ENCODE peak calls at places on chromosomes 11 and 22, in seven cellular contexts. One of them, this sample, is unnamed.

GRCh38 chr11:114397349-114397982 is 2.8 kb downstream of the C11orf71 start:
- DNase-seq in stimulated activated CD4-positive, alpha-beta T cell treated with anti-CD3 and anti-CD28 coated beads, Interleukin-4, amount 100 ng/mL, for 1 hour: no peak
- DNase-seq in NCI-H526 treated with DMSO at 0.1 percent for 48 hours: no peak
- DNase-seq in hypothalamus: no peak
- DNase-seq in A549: no peak
- DNase-seq in uterus: no peak
- DNase-seq in mucosa of gallbladder: no peak
- DNase-seq in this sample: no peak

GRCh38 chr11:86068138-86068861 is 584 bp downstream of the PICALM start:
- DNase-seq in stimulated activated CD4-positive, alpha-beta T cell treated with anti-CD3 and anti-CD28 coated beads, Interleukin-4, amount 100 ng/mL, for 1 hour: peak; percentile 47
- DNase-seq in NCI-H526 treated with DMSO at 0.1 percent for 48 hours: peak; percentile 54
- DNase-seq in hypothalamus: peak; percentile 51
- DNase-seq in A549: peak; percentile 33
- DNase-seq in uterus: no peak
- DNase-seq in mucosa of gallbladder: peak; percentile 23
- DNase-seq in this sample: peak; percentile 51

GRCh38 chr22:27501191-27501936 is 300.2 kb downstream of the MN1 start:
- DNase-seq in stimulated activated CD4-positive, alpha-beta T cell treated with anti-CD3 and anti-CD28 coated beads, Interleukin-4, amount 100 ng/mL, for 1 hour: no peak
- DNase-seq in NCI-H526 treated with DMSO at 0.1 percent for 48 hours: no peak
- DNase-seq in hypothalamus: no peak
- DNase-seq in A549: no peak
- DNase-seq in uterus: no peak
- DNase-seq in mucosa of gallbladder: no peak
- DNase-seq in this sample: no peak

GRCh38 chr11:3840870-3841425 is at the start of gene RHOG:
- DNase-seq in stimulated activated CD4-positive, alpha-beta T cell treated with anti-CD3 and anti-CD28 coated beads, Interleukin-4, amount 100 ng/mL, for 1 hour: peak; percentile 92
- DNase-seq in NCI-H526 treated with DMSO at 0.1 percent for 48 hours: peak; percentile 37
- DNase-seq in hypothalamus: peak; percentile 68
- DNase-seq in A549: peak; percentile 87
- DNase-seq in uterus: peak; percentile 81
- DNase-seq in mucosa of gallbladder: peak; percentile 74
- DNase-seq in this sample: peak; percentile 78

GRCh38 chr11:100618914-100619313 is 68.2 kb upstream of the ARHGAP42 start:
- DNase-seq in stimulated activated CD4-positive, alpha-beta T cell treated with anti-CD3 and anti-CD28 coated beads, Interleukin-4, amount 100 ng/mL, for 1 hour: no peak
- DNase-seq in NCI-H526 treated with DMSO at 0.1 percent for 48 hours: no peak
- DNase-seq in hypothalamus: no peak
- DNase-seq in A549: no peak
- DNase-seq in uterus: no peak
- DNase-seq in mucosa of gallbladder: no peak
- DNase-seq in this sample: no peak

GRCh38 chr11:9625158-9625557 is 38.7 kb upstream of the SWAP70 start:
- DNase-seq in stimulated activated CD4-positive, alpha-beta T cell treated with anti-CD3 and anti-CD28 coated beads, Interleukin-4, amount 100 ng/mL, for 1 hour: no peak
- DNase-seq in NCI-H526 treated with DMSO at 0.1 percent for 48 hours: no peak
- DNase-seq in hypothalamus: no peak
- DNase-seq in A549: no peak
- DNase-seq in uterus: peak; percentile 64
- DNase-seq in mucosa of gallbladder: no peak
- DNase-seq in this sample: no peak

GRCh38 chr22:22704156-22704946 is 59.9 kb downstream of the GGTLC2 start:
- DNase-seq in stimulated activated CD4-positive, alpha-beta T cell treated with anti-CD3 and anti-CD28 coated beads, Interleukin-4, amount 100 ng/mL, for 1 hour: no peak
- DNase-seq in NCI-H526 treated with DMSO at 0.1 percent for 48 hours: no peak
- DNase-seq in hypothalamus: no peak
- DNase-seq in A549: no peak
- DNase-seq in uterus: no peak
- DNase-seq in mucosa of gallbladder: no peak
- DNase-seq in this sample: no peak

GRCh38 chr11:60974726-60975125 is 3.2 kb downstream of the CD6 start:
- DNase-seq in stimulated activated CD4-positive, alpha-beta T cell treated with anti-CD3 and anti-CD28 coated beads, Interleukin-4, amount 100 ng/mL, for 1 hour: no peak
- DNase-seq in NCI-H526 treated with DMSO at 0.1 percent for 48 hours: no peak
- DNase-seq in hypothalamus: no peak
- DNase-seq in A549: no peak
- DNase-seq in uterus: no peak
- DNase-seq in mucosa of gallbladder: no peak
- DNase-seq in this sample: no peak

GRCh38 chr11:115613986-115614625 is 109.9 kb upstream of the CADM1 start:
- DNase-seq in stimulated activated CD4-positive, alpha-beta T cell treated with anti-CD3 and anti-CD28 coated beads, Interleukin-4, amount 100 ng/mL, for 1 hour: no peak
- DNase-seq in NCI-H526 treated with DMSO at 0.1 percent for 48 hours: no peak
- DNase-seq in hypothalamus: no peak
- DNase-seq in A549: peak; percentile 42
- DNase-seq in uterus: no peak
- DNase-seq in mucosa of gallbladder: no peak
- DNase-seq in this sample: peak; percentile 49

GRCh38 chr11:13055200-13055599 is 46.1 kb downstream of the RASSF10 start:
- DNase-seq in stimulated activated CD4-positive, alpha-beta T cell treated with anti-CD3 and anti-CD28 coated beads, Interleukin-4, amount 100 ng/mL, for 1 hour: no peak
- DNase-seq in NCI-H526 treated with DMSO at 0.1 percent for 48 hours: no peak
- DNase-seq in hypothalamus: no peak
- DNase-seq in A549: no peak
- DNase-seq in uterus: no peak
- DNase-seq in mucosa of gallbladder: no peak
- DNase-seq in this sample: no peak

GRCh38 chr22:23090079-23090835 is 19.9 kb downstream of the GNAZ start:
- DNase-seq in stimulated activated CD4-positive, alpha-beta T cell treated with anti-CD3 and anti-CD28 coated beads, Interleukin-4, amount 100 ng/mL, for 1 hour: no peak
- DNase-seq in NCI-H526 treated with DMSO at 0.1 percent for 48 hours: no peak
- DNase-seq in hypothalamus: no peak
- DNase-seq in A549: no peak
- DNase-seq in uterus: no peak
- DNase-seq in mucosa of gallbladder: no peak
- DNase-seq in this sample: no peak

GRCh38 chr11:123300874-123301695 is 106.0 kb upstream of the CLMP start:
- DNase-seq in stimulated activated CD4-positive, alpha-beta T cell treated with anti-CD3 and anti-CD28 coated beads, Interleukin-4, amount 100 ng/mL, for 1 hour: no peak
- DNase-seq in NCI-H526 treated with DMSO at 0.1 percent for 48 hours: no peak
- DNase-seq in hypothalamus: no peak
- DNase-seq in A549: peak; percentile 13
- DNase-seq in uterus: no peak
- DNase-seq in mucosa of gallbladder: no peak
- DNase-seq in this sample: no peak

This sample was measured in Caki2.